ENCODE peak calls at places on chromosomes 2 and 18, in four cellular contexts. W is stimulated activated CD8-positive, alpha-beta memory T cell treated with anti-CD3 and anti-CD28 coated beads, Interleukin-15, amount 100 ng/mL, for 24 hours; X is fibroblast of lung; T is GM06990. M is an unnamed sample.

GRCh38 chr2:177325554-177325953 is 61.0 kb upstream of the NFE2L2 start:
- DNase-seq in X (peak; percentile 59), W (no peak), T (no peak), M (peak; percentile 94)

GRCh38 chr2:43202289-43202688 is 24.1 kb downstream of the ZFP36L2 start:
- DNase-seq in W (no peak), T (no peak), X (no peak), M (no peak)

GRCh38 chr2:46254474-46254873 is 42.7 kb upstream of the EPAS1 start:
- DNase-seq in W (no peak), T (no peak), X (no peak), M (no peak)

GRCh38 chr2:235627682-235628081 is 133.8 kb downstream of the AGAP1 start:
- DNase-seq in W (no peak), X (no peak), T (no peak), M (no peak)

GRCh38 chr2:143056548-143056947 is 72.7 kb upstream of the ARHGAP15 start:
- DNase-seq in W (no peak), X (no peak), T (no peak), M (no peak)

GRCh38 chr18:58166278-58166844 is 122.3 kb downstream of the NEDD4L start:
- DNase-seq in T (no peak), X (no peak), W (no peak), M (no peak)

GRCh38 chr2:129008055-129008880 is 689.6 kb upstream of the HS6ST1 start:
- DNase-seq in W (no peak), X (peak; percentile 1), T (no peak), M (no peak)

GRCh38 chr2:108936868-108937265 is 52.2 kb downstream of the EDAR start:
- DNase-seq in W (no peak), T (no peak), X (no peak), M (no peak)

GRCh38 chr18:21243041-21243431 is 1.0 kb downstream of the GREB1L start:
- DNase-seq in W (no peak), X (peak; percentile 38), T (no peak), M (peak; percentile 24)

GRCh38 chr18:75247601-75248421 is 37.2 kb downstream of the TSHZ1 start:
- DNase-seq in T (no peak), W (no peak), X (peak; percentile 60), M (peak; percentile 49)

GRCh38 chr2:42359894-42360483 is 1.0 kb downstream of the COX7A2L start:
- DNase-seq in T (no peak), W (no peak), X (peak; percentile 14), M (peak; percentile 74)

M was measured in AG10803.